ENCODE peak calls at places on chromosomes 2 and 18, in eight cellular contexts. O is HEK293T, M is ELF-1, Q is head of caudate nucleus, Z is SJSA1, W is NCI-H1092, I is fibroblast of pulmonary artery, J is sciatic nerve. R is an unnamed sample.

GRCh38 chr2:185875532-185875931 is 136.9 kb downstream of the FSIP2 start:
- DNase-seq in I (no peak), O (no peak), J (no peak), Q (no peak), Z (no peak), M (no peak), W (no peak), R (no peak)

GRCh38 chr2:208186921-208187320 is 2.9 kb downstream of the C2orf80 start:
- DNase-seq in Q (no peak), W (no peak), O (no peak), J (no peak), I (no peak), Z (no peak), M (no peak), R (no peak)

GRCh38 chr2:39127973-39128372 is 7.1 kb upstream of the SOS1 start:
- DNase-seq in W (no peak), J (no peak), O (no peak), Z (no peak), I (peak; percentile 25), Q (no peak), M (no peak), R (no peak)

GRCh38 chr2:188695953-188696352 is 278.2 kb upstream of the COL3A1 start:
- DNase-seq in W (no peak), M (no peak), O (no peak), Q (no peak), I (peak; percentile 80), J (no peak), Z (peak; percentile 75), R (no peak)

GRCh38 chr2:231294116-231294515 is 95.7 kb downstream of the ARMC9 start:
- DNase-seq in J (no peak), M (no peak), O (no peak), Q (no peak), W (no peak), Z (no peak), I (no peak), R (no peak)

GRCh38 chr18:25029802-25030201 is 322.2 kb downstream of the ZNF521 start:
- DNase-seq in Z (no peak), W (no peak), M (no peak), O (no peak), J (no peak), I (no peak), Q (no peak), R (no peak)

GRCh38 chr2:13334545-13334944 is 617.8 kb downstream of the TRIB2 start:
- DNase-seq in J (no peak), Q (no peak), W (no peak), O (no peak), I (no peak), M (no peak), Z (no peak), R (no peak)

GRCh38 chr2:210626849-210627248 is 70.5 kb downstream of the CPS1 start:
- DNase-seq in J (no peak), I (peak; percentile 12), Z (peak; percentile 3), Q (no peak), O (no peak), M (no peak), W (no peak), R (no peak)

GRCh38 chr2:69683170-69683971 is 39.8 kb upstream of the AAK1 start:
- DNase-seq in M (no peak), Z (peak; percentile 84), I (peak; percentile 98), W (no peak), Q (no peak), O (no peak), J (no peak), R (no peak)

GRCh38 chr2:18910843-18911242 is 321.5 kb upstream of the NT5C1B start:
- DNase-seq in M (peak; percentile 1), O (no peak), J (no peak), Q (no peak), Z (peak; percentile 46), I (peak; percentile 55), W (no peak), R (no peak)

GRCh38 chr2:17543131-17543660 is 2.7 kb downstream of the VSNL1 start:
- DNase-seq in W (no peak), M (peak; percentile 68), I (no peak), Z (no peak), Q (no peak), O (no peak), J (no peak), R (no peak)

GRCh38 chr18:8990276-8991031 is 112.0 kb upstream of the NDUFV2 start:
- DNase-seq in Z (no peak), W (no peak), I (no peak), Q (peak; percentile 50), J (no peak), M (no peak), O (no peak), R (no peak)

GRCh38 chr2:43455735-43456642 is 139.8 kb downstream of the THADA start:
- DNase-seq in W (no peak), I (peak; percentile 83), Q (no peak), M (no peak), O (no peak), J (no peak), Z (peak; percentile 49), R (no peak)

GRCh38 chr2:190216829-190217228 is 102.8 kb downstream of the HIBCH start:
- DNase-seq in J (no peak), W (peak; percentile 33), Q (peak; percentile 66), Z (no peak), O (peak; percentile 16), I (no peak), M (peak; percentile 86), R (peak; percentile 11)

GRCh38 chr2:74532222-74532621 is 2.5 kb downstream of the HTRA2 start:
- DNase-seq in Z (no peak), W (no peak), Q (no peak), M (no peak), I (peak; percentile 72), J (no peak), O (no peak), R (no peak)

GRCh38 chr2:55012648-55013484 is 37.4 kb downstream of the RTN4 start:
- DNase-seq in I (no peak), Q (no peak), O (no peak), W (no peak), J (no peak), M (no peak), Z (no peak), R (no peak)

GRCh38 chr2:10407841-10408648 is 40.1 kb downstream of the ODC1 start:
- DNase-seq in W (no peak), I (peak; percentile 83), M (peak; percentile 80), O (no peak), J (no peak), Q (peak; percentile 74), Z (peak; percentile 38), R (no peak)

GRCh38 chr2:98350411-98350810 is 4.2 kb downstream of the CNGA3 start:
- DNase-seq in J (no peak), I (no peak), O (no peak), Q (no peak), W (no peak), M (no peak), Z (no peak), R (no peak)

GRCh38 chr2:103161456-103162289 is 399.8 kb downstream of the TMEM182 start:
- DNase-seq in I (peak; percentile 63), Z (peak; percentile 10), J (no peak), W (peak; percentile 53), Q (peak; percentile 80), O (peak; percentile 58), M (peak; percentile 8), R (peak; percentile 16)

GRCh38 chr2:63697160-63697559 is 108.4 kb downstream of the MDH1 start:
- DNase-seq in W (no peak), O (no peak), J (no peak), I (no peak), Z (no peak), M (no peak), Q (no peak), R (no peak)

GRCh38 chr2:142984657-142985056 is 107.2 kb downstream of the KYNU start:
- DNase-seq in J (no peak), O (no peak), Q (no peak), I (no peak), M (no peak), Z (no peak), W (no peak), R (no peak)

GRCh38 chr2:64652231-64653173 is 1.2 kb downstream of the SERTAD2 start:
- DNase-seq in M (peak; percentile 64), O (no peak), I (peak; percentile 69), J (no peak), Q (no peak), W (no peak), Z (peak; percentile 42), R (no peak)

R was measured in NCI-H2107.